ENCODE peak calls at places on chromosomes 11 and 22, in five cellular contexts. R is transverse colon, K is mucosa of descending colon, O is progenitor cell of endocrine pancreas, A is GM10248. S is an unnamed sample.

GRCh38 chr22:37094239-37094638 is 15.3 kb downstream of the TMPRSS6 start:
- DNase-seq in R (no peak), O (no peak), K (no peak), A (no peak), S (no peak)

GRCh38 chr11:85096939-85097338 is 530.2 kb downstream of the DLG2 start:
- DNase-seq in K (no peak), O (no peak), A (no peak), R (no peak), S (no peak)

GRCh38 chr11:112113539-112114457 is 27.1 kb downstream of the SDHD start:
- DNase-seq in K (no peak), O (no peak), A (peak; percentile 61), R (no peak), S (peak; percentile 46)

GRCh38 chr11:45038923-45039322 is 88.2 kb upstream of the TP53I11 start:
- DNase-seq in R (no peak), O (no peak), K (no peak), A (no peak), S (no peak)

GRCh38 chr11:23897453-23898289 is 599.2 kb upstream of the LUZP2 start:
- DNase-seq in R (no peak), A (no peak), K (no peak), O (no peak), S (no peak)

GRCh38 chr22:46335201-46336118 is at the start of gene TRMU:
- DNase-seq in O (peak; percentile 68), A (peak; percentile 98), R (peak; percentile 88), K (peak; percentile 85), S (peak; percentile 98)

GRCh38 chr11:67648140-67648795 is 2.3 kb downstream of the ACY3 start:
- DNase-seq in O (no peak), A (peak; percentile 79), R (peak; percentile 54), K (no peak), S (peak; percentile 77)

GRCh38 chr11:122843281-122844150 is 5.2 kb downstream of the CRTAM start:
- DNase-seq in O (no peak), K (no peak), R (no peak), A (peak; percentile 26), S (peak; percentile 40)

GRCh38 chr22:30816413-30816812 is 121.7 kb downstream of the OSBP2 start:
- DNase-seq in R (no peak), K (no peak), O (no peak), A (no peak), S (no peak)

GRCh38 chr11:76228122-76229000 is 22.1 kb upstream of the WNT11 start:
- DNase-seq in K (no peak), R (no peak), O (no peak), A (no peak), S (no peak)

GRCh38 chr11:119371778-119372182 is 9.7 kb downstream of the USP2 start:
- DNase-seq in R (no peak), K (no peak), A (no peak), O (no peak), S (no peak)

GRCh38 chr22:47421846-47422245 is 659.4 kb downstream of the TBC1D22A start:
- DNase-seq in O (no peak), R (no peak), K (no peak), A (no peak), S (no peak)

GRCh38 chr11:65794570-65795510 is 8.0 kb downstream of the OVOL1 start:
- DNase-seq in O (no peak), K (no peak), A (no peak), R (no peak), S (no peak)

GRCh38 chr11:61827573-61828378 is at the start of gene FADS2:
- DNase-seq in R (peak; percentile 63), O (peak; percentile 82), A (peak; percentile 93), K (peak; percentile 57), S (peak; percentile 94)
- TF ChIP-seq CTCF in R (no peak), O (peak; percentile 48), A (no peak), K (no peak), S (no peak)

GRCh38 chr22:38924197-38924952 is 33.0 kb upstream of the APOBEC3A start:
- DNase-seq in R (peak; percentile 88), O (no peak), A (no peak), K (peak; percentile 88), S (no peak)
- TF ChIP-seq CTCF in R (no peak), O (no peak), A (no peak), K (no peak), S (no peak)

DNA sequence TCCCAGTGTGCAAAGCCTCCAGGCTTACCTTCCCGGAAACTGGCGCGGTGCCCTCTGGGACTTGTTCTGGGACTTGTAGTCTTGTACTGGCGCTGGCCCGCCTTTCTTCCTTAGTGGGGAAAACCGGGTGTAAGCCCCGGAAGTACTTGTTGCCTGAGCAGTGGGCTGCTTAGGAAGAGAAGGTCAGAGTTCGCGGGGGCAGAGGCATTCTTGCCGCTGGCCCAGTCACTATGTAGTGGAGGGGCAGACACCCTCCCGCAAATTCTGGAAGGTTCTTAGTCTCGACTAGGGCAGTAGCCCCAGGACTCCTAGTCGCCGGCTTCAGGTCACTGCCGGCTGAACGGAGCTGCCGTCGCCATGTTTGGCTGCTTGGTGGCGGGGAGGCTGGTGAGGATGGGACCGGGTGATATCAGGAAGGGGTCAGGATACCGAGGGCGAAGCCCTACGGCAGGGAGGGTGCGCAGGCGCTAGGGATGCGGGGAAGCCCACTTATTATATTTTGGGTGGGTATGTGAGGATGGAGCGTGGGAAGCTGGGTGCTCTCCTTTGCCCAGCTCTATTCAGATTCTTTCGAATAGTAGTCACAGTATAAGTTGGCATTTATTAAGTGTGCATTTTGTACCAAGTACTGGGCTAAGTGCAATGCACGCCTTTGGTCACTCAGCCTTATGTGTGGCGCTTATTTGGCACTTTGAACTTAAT is at the start of gene HIKESHI:
- DNase-seq in K (peak; percentile 100), A (peak; percentile 88), O (peak; percentile 76), R (peak; percentile 100), S (peak; percentile 79)
- TF ChIP-seq CTCF in K (no peak), A (no peak), O (no peak), R (no peak), S (no peak)

GRCh38 chr22:44914026-44914721 is 95.6 kb downstream of the PHF21B start:
- DNase-seq in A (no peak), K (no peak), R (no peak), O (no peak), S (no peak)

GRCh38 chr22:44916281-44917231 is 93.2 kb downstream of the PHF21B start:
- DNase-seq in K (no peak), O (no peak), A (no peak), R (no peak), S (no peak)

GRCh38 chr22:44915441-44915840 is 94.4 kb downstream of the PHF21B start:
- DNase-seq in O (no peak), A (no peak), R (no peak), K (no peak), S (no peak)

GRCh38 chr22:44909241-44909640 is 100.6 kb downstream of the PHF21B start:
- DNase-seq in R (no peak), O (no peak), A (no peak), K (no peak), S (no peak)

DNA sequence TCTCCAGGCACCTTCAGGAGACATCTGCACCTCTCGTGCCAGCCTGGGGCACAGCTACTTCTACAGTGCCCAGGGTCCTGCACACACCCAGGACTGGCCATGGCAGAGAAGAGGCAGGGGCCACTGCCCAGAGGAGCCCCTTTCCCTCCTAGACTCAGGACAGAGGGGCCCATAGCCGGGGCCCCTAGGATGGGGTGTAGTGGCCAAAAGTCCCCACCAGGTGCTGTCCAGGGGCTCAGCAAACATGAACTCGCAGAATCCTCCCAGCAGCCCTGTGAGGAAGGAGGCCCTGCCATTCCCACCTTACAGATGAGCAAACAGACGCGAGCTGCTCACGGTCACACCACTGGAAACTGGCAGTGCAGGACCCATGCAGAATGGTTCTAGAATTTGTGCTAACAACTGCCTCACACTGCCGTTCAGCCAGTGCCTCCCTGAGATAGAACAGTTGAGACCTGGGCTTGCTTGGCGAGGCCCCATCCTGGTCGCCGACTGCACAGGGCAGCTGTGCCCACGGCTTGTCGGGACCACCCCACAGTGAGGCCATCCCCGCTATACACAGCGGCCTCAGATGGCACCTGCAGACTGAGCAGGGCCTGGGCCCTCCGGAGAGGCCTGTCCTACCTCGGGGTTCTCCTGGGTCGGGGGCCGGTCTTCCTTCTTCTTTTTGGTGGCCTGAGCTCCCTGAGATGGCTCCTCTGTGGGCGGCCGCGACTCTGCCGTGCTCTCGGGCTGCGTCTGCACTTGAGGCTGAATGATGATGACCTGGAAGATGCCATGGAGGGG is 96.4 kb downstream of the PHF21B start:
- DNase-seq in O (no peak), A (no peak), R (no peak), K (no peak), S (no peak)
- TF ChIP-seq CTCF in O (peak; percentile 10), A (no peak), R (no peak), K (no peak), S (no peak)

DNA sequence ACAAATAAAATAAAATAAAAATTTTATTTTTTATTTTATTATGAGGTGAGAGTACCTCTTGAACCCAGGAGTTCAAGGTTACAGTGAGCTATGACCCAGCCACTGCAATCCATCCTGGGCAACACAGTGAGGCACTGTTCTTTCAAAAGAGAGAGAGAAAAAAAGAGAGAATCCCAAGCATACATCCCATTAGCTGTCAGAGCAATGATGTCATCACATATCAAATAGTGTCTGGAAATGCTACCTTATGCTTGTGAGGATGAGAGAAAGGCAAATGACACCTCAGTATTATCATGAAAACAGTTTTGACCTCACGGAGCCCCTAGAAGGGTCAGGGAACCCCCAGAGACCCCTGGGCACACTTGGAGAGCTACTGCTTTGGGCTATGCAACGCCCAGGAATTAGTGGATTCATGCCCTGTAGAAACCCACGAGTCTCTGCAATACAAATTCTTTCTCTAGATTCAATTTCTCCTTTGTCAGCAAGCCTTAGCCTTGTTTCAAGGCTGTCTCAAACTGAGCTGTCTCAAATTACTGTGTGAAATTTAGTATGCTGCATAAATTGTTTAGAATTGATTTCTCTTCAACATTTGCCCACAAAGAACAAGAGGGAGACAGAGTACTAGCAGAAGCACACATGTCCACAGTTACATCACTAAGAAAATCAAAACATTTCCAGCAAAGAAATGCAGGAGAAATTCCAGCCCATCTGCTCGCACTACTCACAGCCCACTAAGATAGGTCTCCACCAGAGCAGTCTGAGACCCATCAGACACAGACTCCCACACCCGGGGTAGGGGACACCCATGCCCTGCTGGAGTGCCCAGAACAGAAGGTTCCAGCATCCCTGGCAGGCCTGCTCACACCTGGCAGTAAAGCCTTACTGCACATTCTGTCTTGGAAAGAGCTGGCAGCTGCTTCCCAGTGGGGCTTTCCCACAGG is 18.1 kb downstream of the DGCR2 start:
- DNase-seq in K (no peak), A (no peak), R (no peak), O (no peak), S (no peak)
- TF ChIP-seq CTCF in K (no peak), A (no peak), R (no peak), O (no peak), S (no peak)